ENCODE peak calls at places on chromosomes 4 and X, in four cellular contexts. T is endothelial cell, P is nephron progenitor cell, E is suprapubic skin. I is an unnamed sample.
A peak's percentile ranks its signal among the peaks of the same experiment; 100 is the strongest.

GRCh38 chr4:39348371-39349265 is 17.5 kb downstream of the RFC1 start:
- DNase-seq in T (no peak), P (no peak), E (no peak), I (no peak)

GRCh38 chrX:46618947-46619346 is 45.4 kb downstream of the CHST7 start:
- DNase-seq in T (no peak), P (no peak), E (no peak), I (no peak)

GRCh38 chr4:99859618-99860017 is 34.6 kb downstream of the LAMTOR3 start:
- DNase-seq in T (no peak), P (no peak), E (no peak), I (no peak)

GRCh38 chrX:130053236-130053635 is 57.1 kb downstream of the ELF4 start:
- DNase-seq in T (no peak), P (no peak), E (no peak), I (no peak)

GRCh38 chrX:136262812-136263315 is 11.7 kb upstream of the MAP7D3 start:
- DNase-seq in T (no peak), P (no peak), E (no peak), I (no peak)

GRCh38 chr4:41881931-41882621 is 53.2 kb upstream of the TMEM33 start:
- DNase-seq in T (peak; percentile 9), P (peak; percentile 37), E (no peak), I (no peak)

GRCh38 chrX:21781525-21781924 is 23.6 kb upstream of the SMPX start:
- DNase-seq in T (no peak), P (no peak), E (no peak), I (no peak)

GRCh38 chrX:33987458-33987857 is 144.7 kb downstream of the FAM47A start:
- DNase-seq in T (no peak), P (no peak), E (no peak), I (no peak)

GRCh38 chr4:102759835-102760644 is 728 bp downstream of the MANBA start:
- DNase-seq in T (no peak), P (peak; percentile 7), E (peak; percentile 86), I (peak; percentile 94)

GRCh38 chr4:16914208-16914607 is 15.8 kb upstream of the LDB2 start:
- DNase-seq in T (peak; percentile 21), P (no peak), E (no peak), I (no peak)

GRCh38 chr4:8015512-8015911 is 75.9 kb upstream of the AFAP1 start:
- DNase-seq in T (no peak), P (no peak), E (no peak), I (no peak)

GRCh38 chr4:17336986-17337385 is 174.9 kb downstream of the QDPR start:
- DNase-seq in T (no peak), P (no peak), E (no peak), I (no peak)

GRCh38 chr4:156971623-156972369 is at the start of gene PDGFC:
- DNase-seq in T (peak; percentile 85), P (peak; percentile 88), E (peak; percentile 87), I (peak; percentile 75)

DNA sequence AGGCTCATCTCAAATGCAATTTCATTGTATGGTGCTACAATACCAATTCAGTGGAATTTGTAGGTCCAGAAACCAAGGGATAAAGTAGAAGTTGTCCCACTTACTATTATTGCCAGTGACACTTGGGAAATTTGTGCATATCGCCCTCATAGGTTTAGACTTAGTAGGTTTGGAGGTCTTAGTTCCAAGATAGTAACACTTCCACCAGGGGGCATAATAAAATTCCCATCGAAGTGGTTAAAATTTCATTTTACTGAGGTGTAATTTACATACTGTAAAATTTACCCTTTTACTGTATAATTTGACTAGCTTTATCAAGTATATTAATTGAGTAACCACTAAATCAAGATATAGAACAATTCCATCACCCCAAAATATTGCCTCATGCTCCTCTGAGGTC is 174.6 kb downstream of the INPP4B start:
- DNase-seq in T (no peak), P (no peak), E (no peak), I (no peak)
- TF ChIP-seq CTCF in T (peak; percentile 46), P (peak; percentile 17), E (no peak), I (no peak)

GRCh38 chr4:44632089-44632488 is 19.3 kb downstream of the YIPF7 start:
- DNase-seq in T (no peak), P (no peak), E (no peak), I (no peak)
- TF ChIP-seq CTCF in T (peak; percentile 38), P (no peak), E (no peak), I (no peak)

GRCh38 chr4:703336-704197 is 2.1 kb upstream of the PCGF3 start:
- DNase-seq in T (no peak), P (no peak), E (no peak), I (no peak)
- TF ChIP-seq CTCF in T (no peak), P (no peak), E (no peak), I (no peak)

DNA sequence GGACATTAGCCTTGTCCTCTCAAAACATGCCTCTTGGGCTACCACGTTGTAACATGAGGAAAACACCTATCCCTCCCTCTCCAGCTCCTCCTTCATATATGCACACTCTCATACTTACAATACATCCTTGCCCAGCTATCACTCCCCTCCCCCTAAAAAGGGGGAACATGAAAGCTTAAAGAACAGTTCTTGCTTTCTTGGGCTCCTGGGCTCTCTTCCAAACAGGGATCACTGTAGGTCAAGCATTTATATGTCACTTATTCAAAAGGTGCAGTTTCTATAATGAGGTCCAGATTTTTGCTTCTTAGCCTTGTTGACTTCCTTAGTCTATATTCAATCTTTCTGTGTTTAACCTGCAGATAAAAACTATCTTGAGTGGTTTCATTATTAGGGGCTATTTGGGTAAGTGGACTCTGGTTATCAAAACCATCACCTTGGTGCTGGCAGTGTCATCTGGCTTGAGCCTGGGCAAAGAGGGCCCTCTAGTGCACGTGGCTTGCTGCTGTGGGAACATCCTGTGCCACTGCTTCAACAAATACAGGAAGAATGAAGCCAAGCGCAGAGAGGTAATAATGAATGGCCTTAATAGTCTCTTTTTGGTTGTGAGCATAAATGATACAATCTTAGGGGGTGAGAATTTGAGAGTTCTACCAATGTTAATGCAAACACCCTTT is 119.4 kb downstream of the AKAP4 start:
- DNase-seq in T (peak; percentile 23), P (peak; percentile 16), E (no peak), I (no peak)
- TF ChIP-seq CTCF in T (no peak), P (no peak), E (no peak), I (no peak)

DNA sequence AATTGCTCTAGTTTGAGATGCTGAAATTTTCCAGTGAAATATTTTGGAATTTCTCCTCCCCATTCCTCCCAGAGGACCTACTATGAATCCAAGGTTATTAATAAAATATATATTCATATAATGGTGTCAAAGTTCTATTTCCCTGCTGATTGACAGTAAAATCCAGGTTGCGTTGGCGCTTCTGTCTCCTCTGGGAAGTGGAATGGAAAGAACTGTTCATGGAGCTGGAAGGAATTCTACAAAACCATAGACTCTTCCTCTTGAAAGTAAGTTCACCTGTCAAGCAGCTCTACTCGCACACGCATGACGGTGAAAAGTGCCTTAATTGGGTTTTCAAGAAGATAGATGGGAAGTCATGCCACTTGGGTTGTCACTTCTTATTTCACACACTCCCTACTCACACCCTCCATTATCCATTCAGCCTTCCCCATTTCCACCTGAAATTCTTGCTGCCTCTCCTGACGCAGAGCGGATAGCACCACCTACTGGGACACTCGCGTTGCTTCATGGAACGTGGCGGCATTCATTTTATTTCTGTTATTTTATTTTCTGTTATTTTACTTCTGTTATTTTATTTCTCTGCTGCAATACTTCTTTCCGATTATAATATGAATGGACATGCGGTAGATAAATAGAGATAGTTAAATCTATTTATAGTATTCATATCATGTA is 351.5 kb downstream of the NLGN4X start:
- DNase-seq in T (peak; percentile 34), P (peak; percentile 51), E (no peak), I (no peak)
- TF ChIP-seq CTCF in T (peak; percentile 47), P (peak; percentile 72), E (no peak), I (peak; percentile 26)

GRCh38 chr4:71130827-71131603 is 137.6 kb downstream of the DCK start:
- DNase-seq in T (no peak), P (no peak), E (no peak), I (no peak)
- TF ChIP-seq CTCF in T (no peak), P (no peak), E (no peak), I (no peak)

GRCh38 chr4:185210102-185210981 is 944 bp downstream of the SNX25 start:
- DNase-seq in T (peak; percentile 62), P (peak; percentile 66), E (peak; percentile 84), I (no peak)

GRCh38 chr4:185211035-185211434 is 1.6 kb downstream of the SNX25 start:
- DNase-seq in T (no peak), P (no peak), E (no peak), I (no peak)

GRCh38 chr4:185211641-185212040 is 2.2 kb downstream of the SNX25 start:
- DNase-seq in T (no peak), P (no peak), E (no peak), I (no peak)

GRCh38 chr4:185212566-185212965 is 3.2 kb downstream of the SNX25 start:
- DNase-seq in T (no peak), P (no peak), E (no peak), I (no peak)

GRCh38 chr4:185209031-185209851 is at the start of gene SNX25:
- DNase-seq in T (peak; percentile 84), P (peak; percentile 93), E (peak; percentile 91), I (peak; percentile 52)
- TF ChIP-seq CTCF in T (no peak), P (no peak), E (no peak), I (no peak)

GRCh38 chr4:188270273-188271069 is 131.2 kb downstream of the TRIML1 start:
- DNase-seq in T (no peak), P (peak; percentile 11), E (no peak), I (no peak)

GRCh38 chr4:188275686-188276085 is 136.4 kb downstream of the TRIML1 start:
- DNase-seq in T (no peak), P (no peak), E (no peak), I (no peak)
- TF ChIP-seq CTCF in T (no peak), P (no peak), E (no peak), I (no peak)

I was measured in CD14-positive monocyte.